ENCODE peak calls at places on chromosomes 6 and 20, in five cellular contexts. G is cardiac muscle cell, Q is tibial nerve, O is SK-N-SH, Z is mammary epithelial cell. M is an unnamed sample. For H3K36me3, the result is how much of the 10 kb centered on the place peaks cover.

GRCh38 chr6:89834884-89835792 is 5.5 kb downstream of the CASP8AP2 start:
- DNase-seq in G (no peak), Q (no peak), O (no peak), Z (no peak), M (no peak)

GRCh38 chr20:36279362-36279761 is 26.8 kb upstream of the DLGAP4 start:
- DNase-seq in G (no peak), Q (no peak), O (no peak), Z (no peak), M (no peak)

GRCh38 chr20:48193626-48194025 is 408.3 kb upstream of the SULF2 start:
- DNase-seq in G (no peak), Q (no peak), O (no peak), Z (no peak), M (no peak)

GRCh38 chr6:169379495-169380070 is 125.9 kb upstream of the THBS2 start:
- DNase-seq in G (no peak), Q (no peak), O (no peak), Z (no peak), M (no peak)

GRCh38 chr6:96742702-96743101 is 94.6 kb downstream of the GPR63 start:
- DNase-seq in G (no peak), Q (no peak), O (peak), Z (no peak), M (no peak)

GRCh38 chr20:33827629-33828325 is 16.6 kb downstream of the CHMP4B start:
- DNase-seq in G (no peak), Q (no peak), O (no peak), Z (no peak), M (no peak)

GRCh38 chr6:102488729-102489128 is 1095.2 kb downstream of the GRIK2 start:
- DNase-seq in G (no peak), Q (no peak), O (no peak), Z (peak), M (no peak)

GRCh38 chr6:169979873-169980440 is 228.5 kb downstream of the ERMARD start:
- DNase-seq in G (no peak), Q (no peak), O (no peak), Z (no peak), M (no peak)

GRCh38 chr6:87671555-87672029 is 30.4 kb downstream of the AKIRIN2 start:
- DNase-seq in G (peak), Q (no peak), O (no peak), Z (no peak), M (no peak)

GRCh38 chr20:54086444-54087134 is 16.2 kb upstream of the BCAS1 start:
- DNase-seq in G (no peak), Q (no peak), O (no peak), Z (no peak), M (no peak)

DNA sequence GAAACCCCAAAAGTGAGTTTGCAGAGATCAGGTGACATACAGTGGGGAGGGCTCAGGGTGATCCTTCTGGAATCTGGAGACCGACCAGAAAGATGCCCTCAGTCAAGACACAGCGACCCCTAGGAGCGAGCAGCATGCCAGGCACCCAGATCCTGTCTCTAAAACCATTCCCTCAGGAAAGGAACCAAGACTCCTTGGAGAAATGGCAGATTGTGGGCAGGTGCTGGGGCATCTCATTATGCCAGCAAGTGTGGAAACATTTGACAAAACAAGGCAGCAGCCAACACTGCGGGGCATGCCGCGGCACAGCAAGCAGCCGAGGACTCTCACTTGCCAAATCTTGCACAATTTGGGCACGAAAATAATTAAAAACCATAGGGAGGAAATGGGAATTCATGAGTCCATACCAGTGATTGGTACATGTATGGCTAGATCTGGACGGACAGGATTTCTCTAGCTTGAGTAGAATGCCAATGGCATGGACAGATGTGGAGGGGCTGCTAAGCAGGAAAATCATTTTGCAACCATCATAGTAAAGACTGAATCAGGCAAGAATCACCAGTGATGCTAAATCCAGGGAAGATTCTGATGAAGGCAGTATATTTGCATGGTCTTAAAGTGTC is 76.9 kb downstream of the GINS1 start:
- DNase-seq in G (no peak), Q (no peak), O (no peak), Z (peak), M (no peak)
- H3K36me3 ChIP-seq in G (under half), Q (half or more), O (half or more), Z (under half), M (under half)

DNA sequence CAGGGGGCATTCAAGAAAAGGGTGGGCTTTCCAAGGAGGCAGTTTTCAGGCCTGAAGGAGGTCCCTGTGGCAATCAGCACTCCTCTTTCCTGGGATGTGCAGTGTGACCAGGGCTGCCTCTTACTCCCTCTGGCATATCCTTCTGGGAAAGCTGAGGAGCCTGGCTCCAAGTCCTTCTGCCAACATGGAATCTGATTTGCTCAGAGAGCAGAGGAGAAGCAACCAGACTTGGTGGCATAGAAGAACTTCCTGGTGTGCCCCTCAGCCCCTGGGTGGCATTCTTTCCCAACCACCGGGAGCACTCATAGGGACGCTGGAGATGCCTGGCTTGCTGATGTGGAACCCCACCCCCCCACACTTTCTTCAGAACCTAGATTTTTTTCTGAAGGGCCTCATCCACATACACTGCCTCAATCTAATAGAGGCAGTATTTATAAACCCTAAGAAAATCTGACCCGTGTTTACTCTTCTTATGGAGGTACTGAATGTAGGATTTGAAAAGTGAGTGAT is 107.6 kb upstream of the TRAF3IP2 start:
- DNase-seq in G (no peak), Q (no peak), O (no peak), Z (no peak), M (no peak)
- H3K36me3 ChIP-seq in G (under half), Q (under half), O (under half), Z (under half), M (under half)

GRCh38 chr6:117924708-117925107 is 17.6 kb downstream of the SLC35F1 start:
- DNase-seq in G (no peak), Q (no peak), O (no peak), Z (no peak), M (no peak)
- H3K36me3 ChIP-seq in G (under half), Q (under half), O (under half), Z (under half), M (under half)

GRCh38 chr6:43115365-43115764 is 39.3 kb downstream of the PTK7 start:
- DNase-seq in G (no peak), Q (no peak), O (no peak), Z (peak), M (no peak)

GRCh38 chr6:43119456-43119855 is 43.3 kb downstream of the PTK7 start:
- DNase-seq in G (no peak), Q (no peak), O (no peak), Z (no peak), M (no peak)

GRCh38 chr6:43113431-43114260 is 37.5 kb downstream of the PTK7 start:
- DNase-seq in G (peak), Q (no peak), O (peak), Z (no peak), M (no peak)
- H3K36me3 ChIP-seq in G (under half), Q (under half), O (under half), Z (under half), M (under half)

DNA sequence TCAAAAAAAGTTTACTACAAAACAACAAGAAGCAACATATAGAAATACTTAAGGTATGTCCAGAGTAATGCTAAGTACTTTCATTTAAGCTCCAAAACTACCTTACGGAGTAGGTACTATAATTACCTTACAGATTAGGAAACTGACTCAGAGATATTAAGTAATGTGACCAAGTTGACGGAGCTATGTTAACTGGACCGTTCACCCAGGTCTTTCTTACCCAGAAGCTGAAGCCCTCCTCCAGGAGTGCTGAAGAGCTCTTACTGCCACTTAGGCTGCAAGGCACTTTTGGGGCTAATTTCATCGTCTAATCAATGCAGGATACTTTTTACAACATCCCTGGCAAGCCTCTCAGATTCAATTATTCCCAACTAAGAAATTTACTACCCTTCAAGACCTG is 123.7 kb downstream of the CHD6 start:
- DNase-seq in G (no peak), Q (no peak), O (no peak), Z (no peak), M (no peak)
- H3K36me3 ChIP-seq in G (under half), Q (half or more), O (half or more), Z (under half), M (under half)

M was measured in iPS DF 6.9.